ENCODE peak calls at places on chromosomes 2 and 18, in seven cellular contexts. L, X, P, O, I, C and B are unnamed samples.

GRCh38 chr2:168198476-168199192 is 48.8 kb downstream of the STK39 start:
- DNase-seq in L (no peak), X (no peak), P (no peak), O (peak; percentile 82), I (no peak), C (no peak), B (no peak)

GRCh38 chr2:142033393-142033792 is 97.4 kb downstream of the LRP1B start:
- DNase-seq in L (no peak), X (no peak), P (no peak), O (no peak), I (no peak), C (no peak), B (no peak)

GRCh38 chr2:176079851-176080539 is 3.8 kb downstream of the EVX2 start:
- DNase-seq in L (no peak), X (no peak), P (no peak), O (no peak), I (no peak), C (no peak), B (no peak)

GRCh38 chr18:24120676-24121075 is 18.2 kb upstream of the CABYR start:
- DNase-seq in L (no peak), X (no peak), P (no peak), O (no peak), I (no peak), C (no peak), B (no peak)

GRCh38 chr2:130791617-130791939 is 36.2 kb downstream of the AMER3 start:
- DNase-seq in L (no peak), X (no peak), P (no peak), O (no peak), I (no peak), C (no peak), B (no peak)

GRCh38 chr18:78860117-78860516 is 119.5 kb upstream of the SALL3 start:
- DNase-seq in L (no peak), X (no peak), P (no peak), O (no peak), I (no peak), C (no peak), B (no peak)

GRCh38 chr2:188410504-188411235 is 119.0 kb downstream of the GULP1 start:
- DNase-seq in L (no peak), X (no peak), P (no peak), O (no peak), I (no peak), C (no peak), B (no peak)

GRCh38 chr2:27211241-27211942 is 449 bp upstream of the ATRAID start:
- DNase-seq in L (no peak), X (peak; percentile 36), P (no peak), O (no peak), I (no peak), C (no peak), B (no peak)

GRCh38 chr2:47512581-47513083 is 109.7 kb downstream of the MSH2 start:
- DNase-seq in L (no peak), X (no peak), P (no peak), O (peak; percentile 54), I (no peak), C (no peak), B (no peak)

GRCh38 chr2:227106845-227107759 is 56.9 kb downstream of the COL4A4 start:
- DNase-seq in L (no peak), X (no peak), P (no peak), O (peak; percentile 73), I (no peak), C (peak; percentile 80), B (no peak)

GRCh38 chr2:219244789-219245147 is 476 bp downstream of the GLB1L start:
- DNase-seq in L (no peak), X (no peak), P (no peak), O (no peak), I (no peak), C (no peak), B (no peak)

GRCh38 chr2:219245148-219245898 is at the start of the genes GLB1L and STK16:
- DNase-seq in L (peak; percentile 95), X (peak; percentile 87), P (peak; percentile 94), O (peak; percentile 89), I (peak; percentile 97), C (peak; percentile 97), B (peak; percentile 70)

GRCh38 chr2:219245899-219246230 is 586 bp downstream of the STK16 start:
- DNase-seq in L (no peak), X (no peak), P (no peak), O (no peak), I (no peak), C (no peak), B (no peak)

GRCh38 chr2:219247678-219248642 is 2.7 kb downstream of the STK16 start:
- DNase-seq in L (no peak), X (no peak), P (no peak), O (no peak), I (no peak), C (no peak), B (peak; percentile 59)

DNA sequence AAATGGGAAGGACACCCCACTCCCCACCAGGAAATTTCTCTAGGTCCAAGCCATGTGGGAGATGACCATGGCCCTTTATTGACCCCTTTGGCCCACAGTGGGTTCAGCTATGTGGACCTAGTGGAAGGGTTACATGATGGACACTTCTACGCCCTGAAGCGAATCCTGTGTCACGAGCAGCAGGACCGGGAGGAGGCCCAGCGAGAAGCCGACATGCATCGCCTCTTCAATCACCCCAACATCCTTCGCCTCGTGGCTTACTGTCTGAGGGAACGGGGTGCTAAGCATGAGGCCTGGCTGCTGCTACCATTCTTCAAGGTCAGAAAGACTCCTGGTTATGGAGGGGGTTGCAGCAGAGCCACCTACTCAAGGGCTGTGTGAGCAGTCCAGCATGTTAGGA is 1.3 kb downstream of the STK16 start:
- DNase-seq in L (no peak), X (no peak), P (no peak), O (no peak), I (no peak), C (no peak), B (no peak)
- H3K4me1 ChIP-seq in L (peaks cover 66% of the 10 kb centered on the region), X (peaks cover 50% of the 10 kb centered on the region), P (peaks cover 36% of the 10 kb centered on the region), O (peaks cover 65% of the 10 kb centered on the region), I (peaks cover 53% of the 10 kb centered on the region), C (peaks cover 57% of the 10 kb centered on the region), B (peaks cover 64% of the 10 kb centered on the region)

GRCh38 chr2:128605421-128605820 is 286.8 kb upstream of the HS6ST1 start:
- DNase-seq in L (no peak), X (no peak), P (peak; percentile 27), O (no peak), I (peak; percentile 22), C (no peak), B (no peak)

GRCh38 chr2:128602699-128603101 is 284.0 kb upstream of the HS6ST1 start:
- DNase-seq in L (no peak), X (no peak), P (peak; percentile 27), O (no peak), I (no peak), C (no peak), B (no peak)

GRCh38 chr2:128604045-128604444 is 285.4 kb upstream of the HS6ST1 start:
- DNase-seq in L (no peak), X (no peak), P (peak; percentile 10), O (no peak), I (peak; percentile 27), C (no peak), B (no peak)

GRCh38 chr2:128602038-128602698 is 283.5 kb upstream of the HS6ST1 start:
- DNase-seq in L (no peak), X (peak; percentile 7), P (peak; percentile 26), O (no peak), I (peak; percentile 57), C (no peak), B (no peak)

GRCh38 chr2:128603411-128603924 is 284.8 kb upstream of the HS6ST1 start:
- DNase-seq in L (no peak), X (peak; percentile 13), P (peak; percentile 44), O (no peak), I (peak; percentile 55), C (no peak), B (no peak)
- H3K4me1 ChIP-seq in L (no peaks in the 10 kb centered on the region), X (peaks cover 14% of the 10 kb centered on the region), P (no peaks in the 10 kb centered on the region), O (no peaks in the 10 kb centered on the region), I (no peaks in the 10 kb centered on the region), C (no peaks in the 10 kb centered on the region), B (no peaks in the 10 kb centered on the region)

GRCh38 chr2:101124684-101125366 is 26.4 kb downstream of the TBC1D8 start:
- DNase-seq in L (peak; percentile 55), X (peak; percentile 69), P (peak; percentile 54), O (peak; percentile 96), I (peak; percentile 85), C (no peak), B (no peak)

GRCh38 chr2:101127319-101128056 is 23.7 kb downstream of the TBC1D8 start:
- DNase-seq in L (no peak), X (no peak), P (no peak), O (no peak), I (no peak), C (no peak), B (no peak)

GRCh38 chr2:101124061-101124460 is 27.1 kb downstream of the TBC1D8 start:
- DNase-seq in L (no peak), X (no peak), P (no peak), O (peak; percentile 22), I (no peak), C (no peak), B (no peak)

GRCh38 chr2:101125799-101126198 is 25.4 kb downstream of the TBC1D8 start:
- DNase-seq in L (no peak), X (no peak), P (no peak), O (no peak), I (no peak), C (no peak), B (no peak)

DNA sequence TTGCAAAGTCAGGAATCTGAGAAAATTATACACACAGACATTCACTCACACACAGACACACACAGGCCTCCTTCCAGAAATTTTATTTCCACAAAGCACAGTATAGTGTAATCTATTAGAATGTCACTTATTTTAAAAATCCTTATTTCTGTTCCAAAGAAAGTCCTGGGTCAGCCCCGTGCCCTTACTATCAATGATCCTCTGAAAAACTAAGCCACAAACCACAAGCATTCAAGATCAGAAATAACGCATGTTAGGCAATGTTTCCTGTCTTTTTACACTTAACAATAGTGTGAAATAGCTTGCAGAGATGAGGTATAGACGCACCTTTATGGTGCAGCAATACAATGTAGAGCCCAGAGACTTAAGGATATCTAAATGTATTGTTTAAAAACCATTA is 25.8 kb downstream of the TBC1D8 start:
- DNase-seq in L (no peak), X (no peak), P (no peak), O (peak; percentile 53), I (no peak), C (no peak), B (no peak)
- H3K4me1 ChIP-seq in L (peaks cover 54% of the 10 kb centered on the region), X (peaks cover 67% of the 10 kb centered on the region), P (peaks cover 21% of the 10 kb centered on the region), O (peaks cover 100% of the 10 kb centered on the region), I (peaks cover 28% of the 10 kb centered on the region), C (no peaks in the 10 kb centered on the region), B (no peaks in the 10 kb centered on the region)

GRCh38 chr2:120768112-120769048 is 32.7 kb downstream of the GLI2 start:
- DNase-seq in L (no peak), X (no peak), P (peak; percentile 28), O (no peak), I (peak; percentile 63), C (no peak), B (no peak)
- H3K4me1 ChIP-seq in L (peaks cover 15% of the 10 kb centered on the region), X (peaks cover 50% of the 10 kb centered on the region), P (peaks cover 10% of the 10 kb centered on the region), O (no peaks in the 10 kb centered on the region), I (peaks cover 32% of the 10 kb centered on the region), C (no peaks in the 10 kb centered on the region), B (no peaks in the 10 kb centered on the region)

GRCh38 chr2:158912122-158912521 is 56.3 kb upstream of the TANC1 start:
- DNase-seq in L (no peak), X (no peak), P (no peak), O (no peak), I (no peak), C (no peak), B (no peak)
- H3K4me1 ChIP-seq in L (peaks cover 9% of the 10 kb centered on the region), X (no peaks in the 10 kb centered on the region), P (no peaks in the 10 kb centered on the region), O (no peaks in the 10 kb centered on the region), I (no peaks in the 10 kb centered on the region), C (no peaks in the 10 kb centered on the region), B (no peaks in the 10 kb centered on the region)